ENCODE peak calls at places on chromosomes 1 and 21, in eight cellular contexts. U is CD8-positive, alpha-beta T cell; N is ovary; B is psoas muscle; T is mesendoderm; K is GM23248; Q is hepatocyte; S is fibroblast of lung. D is an unnamed sample. For H3K4me1, the result is how much of the 10 kb centered on the place peaks cover.

GRCh38 chr1:247365023-247365422 is 33.4 kb upstream of the ZNF496 start:
- DNase-seq in B (no peak), K (no peak), T (no peak), S (no peak), U (no peak), N (no peak), Q (no peak), D (no peak)

GRCh38 chr1:234893725-234894630 is 234.7 kb downstream of the TOMM20 start:
- DNase-seq in N (no peak), T (no peak), B (no peak), K (peak), U (no peak), Q (no peak), S (peak), D (no peak)

GRCh38 chr1:40404670-40405462 is 31.3 kb downstream of the SMAP2 start:
- DNase-seq in T (peak), N (no peak), S (peak), Q (peak), U (no peak), B (no peak), K (peak), D (no peak)

GRCh38 chr1:115432061-115432460 is 94.0 kb upstream of the NGF start:
- DNase-seq in N (no peak), S (peak), B (no peak), T (no peak), Q (peak), K (peak), U (no peak), D (no peak)

GRCh38 chr1:241012708-241013340 is 344.2 kb downstream of the RGS7 start:
- DNase-seq in Q (no peak), N (no peak), K (no peak), B (no peak), T (peak), S (no peak), U (no peak), D (no peak)

GRCh38 chr1:220526294-220526693 is 1.6 kb upstream of the MARK1 start:
- DNase-seq in Q (peak), U (no peak), T (peak), K (no peak), B (no peak), N (no peak), S (peak), D (no peak)

GRCh38 chr21:34986561-34987533 is 62.3 kb downstream of the RUNX1 start:
- DNase-seq in T (peak), B (no peak), U (peak), N (no peak), Q (peak), K (peak), S (peak), D (no peak)

GRCh38 chr1:54798206-54798605 is 2.9 kb downstream of the TTC22 start:
- DNase-seq in B (no peak), U (no peak), T (no peak), S (no peak), Q (peak), K (no peak), N (peak), D (no peak)

GRCh38 chr1:205561501-205562203 is 57.2 kb downstream of the CDK18 start:
- DNase-seq in S (no peak), B (no peak), N (no peak), T (no peak), K (no peak), U (no peak), Q (no peak), D (no peak)

GRCh38 chr21:44998621-44999427 is 59.0 kb downstream of the SLX9 start:
- DNase-seq in K (no peak), T (no peak), N (no peak), B (peak), Q (no peak), U (no peak), S (no peak), D (peak)

GRCh38 chr1:25550683-25551310 is 7.4 kb downstream of the LDLRAP1 start:
- DNase-seq in N (no peak), U (no peak), B (no peak), T (no peak), Q (no peak), S (peak), K (no peak), D (no peak)

GRCh38 chr1:117904485-117904884 is 24.9 kb downstream of the GDAP2 start:
- DNase-seq in K (no peak), B (no peak), Q (no peak), U (no peak), S (no peak), N (no peak), T (no peak), D (no peak)

GRCh38 chr1:36762174-36762573 is 272.1 kb downstream of the GRIK3 start:
- DNase-seq in N (no peak), S (no peak), B (no peak), Q (no peak), K (no peak), T (no peak), U (no peak), D (no peak)

GRCh38 chr1:89523597-89524368 is 846 bp upstream of the LRRC8B start:
- DNase-seq in U (peak), B (no peak), K (no peak), N (no peak), T (peak), S (peak), Q (peak), D (no peak)

GRCh38 chr1:203906932-203907331 is 45.5 kb downstream of the SNRPE start:
- DNase-seq in K (peak), B (no peak), S (peak), T (peak), Q (peak), N (no peak), U (no peak), D (no peak)

GRCh38 chr1:231970684-231971083 is 344.1 kb downstream of the DISC1 start:
- DNase-seq in T (no peak), K (no peak), Q (no peak), B (no peak), S (no peak), N (no peak), U (no peak), D (no peak)

GRCh38 chr1:10544239-10544638 is 69.5 kb downstream of the PEX14 start:
- DNase-seq in T (no peak), Q (no peak), N (no peak), S (no peak), B (no peak), K (no peak), U (no peak), D (no peak)

GRCh38 chr1:51236548-51237312 is 657 bp downstream of the RNF11 start:
- DNase-seq in B (peak), K (peak), T (peak), N (peak), S (peak), U (peak), Q (peak), D (peak)

GRCh38 chr21:42063206-42063577 is 7.9 kb upstream of the UMODL1 start:
- DNase-seq in K (no peak), N (no peak), B (no peak), Q (no peak), S (no peak), U (peak), T (no peak), D (peak)

GRCh38 chr1:158087320-158087927 is 93.3 kb upstream of the CD1D start:
- DNase-seq in K (peak), S (peak), T (peak), B (no peak), U (no peak), Q (peak), N (peak), D (no peak)

GRCh38 chr1:82517586-82517985 is 716.9 kb downstream of the ADGRL2 start:
- DNase-seq in S (peak), K (peak), U (no peak), B (no peak), T (peak), N (peak), Q (peak), D (peak)

GRCh38 chr1:84089470-84090261 is 54.4 kb upstream of the PRKACB start:
- DNase-seq in B (no peak), N (no peak), T (no peak), Q (peak), S (peak), K (peak), U (no peak), D (no peak)

GRCh38 chr21:31283025-31283424 is 61.0 kb downstream of the TIAM1 start:
- DNase-seq in Q (no peak), N (no peak), T (no peak), B (no peak), S (no peak), K (no peak), U (peak), D (no peak)

GRCh38 chr1:202615501-202616354 is 94.5 kb downstream of the SYT2 start:
- DNase-seq in K (peak), T (no peak), N (no peak), S (peak), B (peak), Q (no peak), U (no peak), D (peak)

GRCh38 chr1:234968470-234968869 is 160.2 kb downstream of the TOMM20 start:
- DNase-seq in Q (no peak), K (no peak), B (no peak), U (no peak), N (no peak), S (no peak), T (no peak), D (no peak)

DNA sequence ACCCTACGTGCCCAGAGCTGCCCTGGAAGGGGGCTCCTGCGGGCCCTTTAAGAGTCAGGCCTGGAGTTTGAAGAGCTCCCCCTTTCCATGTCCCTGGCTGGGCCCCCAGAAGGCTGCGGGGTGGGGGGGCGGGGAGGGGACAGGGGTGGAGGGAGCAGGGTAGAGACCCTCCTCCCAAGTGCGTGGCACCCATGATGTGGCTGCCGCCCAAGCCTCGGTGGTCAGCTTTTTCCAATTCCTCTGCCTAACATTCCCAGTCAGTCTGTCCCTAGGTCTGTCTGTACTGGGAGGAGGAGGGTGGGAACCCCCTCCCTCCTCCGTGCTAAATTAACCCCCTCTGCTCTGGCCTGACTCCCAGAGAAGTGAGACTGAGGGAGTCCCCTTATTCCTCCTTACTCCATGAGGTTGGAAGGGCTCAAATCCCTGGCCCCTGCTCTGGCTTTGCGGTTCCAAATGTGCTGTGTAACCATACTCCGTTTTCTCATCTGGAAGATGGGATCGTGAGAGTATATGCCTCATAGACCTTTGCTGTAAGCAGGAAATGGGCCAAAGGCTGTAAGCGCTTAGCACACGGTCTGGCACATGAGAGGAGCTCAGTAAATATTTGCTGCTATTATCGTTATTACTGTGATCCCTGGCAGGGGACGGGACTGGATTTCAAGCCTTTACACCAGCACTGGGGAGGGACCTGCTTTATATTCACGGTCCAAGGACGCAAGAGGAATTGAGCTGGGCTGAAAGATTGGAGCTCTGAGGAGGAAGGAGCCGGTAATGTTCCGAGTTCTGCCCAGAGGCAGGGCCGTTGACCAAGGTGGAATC is 653 bp upstream of the COL16A1 start:
- DNase-seq in B (no peak), K (peak), N (no peak), S (peak), Q (peak), T (peak), U (no peak), D (no peak)
- H3K4me3 ChIP-seq in B (peak), K (peak), N (peak), S (peak), Q (peak), T (peak), U (no peak), D (peak)

GRCh38 chr1:85343612-85344255 is 67.3 kb upstream of the BCL10 start:
- DNase-seq in S (peak), U (no peak), K (peak), B (no peak), Q (no peak), T (peak), N (no peak), D (no peak)

GRCh38 chr1:85342177-85342576 is 65.7 kb upstream of the BCL10 start:
- DNase-seq in N (no peak), T (no peak), K (peak), U (no peak), S (peak), Q (no peak), B (no peak), D (no peak)

GRCh38 chr1:85340427-85340826 is 64.0 kb upstream of the BCL10 start:
- DNase-seq in Q (no peak), U (no peak), T (no peak), K (no peak), N (no peak), B (no peak), S (no peak), D (no peak)

GRCh38 chr1:85344256-85344694 is 67.8 kb upstream of the BCL10 start:
- DNase-seq in Q (peak), N (no peak), S (peak), U (no peak), T (peak), K (peak), B (no peak), D (no peak)

DNA sequence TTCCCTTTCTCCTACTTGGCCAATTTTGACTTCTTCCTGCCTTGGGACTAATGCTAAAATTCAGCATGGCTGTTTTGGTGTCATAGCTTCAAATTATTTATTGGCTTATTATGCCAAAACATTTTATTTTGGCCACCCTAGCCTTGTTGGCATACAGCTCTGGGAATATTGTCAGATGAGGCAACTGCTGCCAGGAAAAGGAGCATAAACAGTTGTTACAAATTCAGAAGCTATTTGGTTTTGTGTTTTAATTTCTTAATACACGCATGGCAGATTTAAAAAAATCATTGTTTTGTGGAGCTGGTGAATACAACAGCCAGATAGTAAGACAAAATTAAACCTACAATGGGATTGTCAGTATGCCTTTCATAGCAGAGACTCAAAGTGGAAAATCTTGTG is 66.8 kb upstream of the BCL10 start:
- DNase-seq in K (peak), U (no peak), N (no peak), T (no peak), S (peak), B (no peak), Q (no peak), D (no peak)
- H3K4me1 ChIP-seq in K (half or more), U (under half), N (under half), T (under half), S (under half), B (under half), Q (under half), D (under half)

DNA sequence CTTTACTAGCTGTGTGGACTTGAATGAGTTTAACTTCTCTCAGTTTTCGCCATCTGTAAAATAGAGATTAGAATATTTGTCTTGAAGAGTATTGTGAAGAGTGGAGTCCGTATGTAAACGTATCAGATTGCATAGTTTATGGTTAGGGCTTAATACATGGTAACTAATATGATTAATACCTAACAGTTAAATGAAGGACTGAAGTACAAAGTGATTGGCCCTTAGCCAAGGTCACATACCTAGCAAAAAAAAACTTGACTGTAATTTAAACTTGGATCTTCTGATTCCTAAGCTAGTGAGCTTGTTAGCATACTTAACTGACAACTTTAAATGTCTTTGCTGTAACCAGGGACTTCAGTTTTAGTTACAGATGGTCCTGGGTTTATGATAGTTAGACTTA is 1.9 kb downstream of the GIPC2 start:
- DNase-seq in T (no peak), K (no peak), Q (peak), N (no peak), B (no peak), S (no peak), U (no peak), D (no peak)
- H3K4me3 ChIP-seq in T (no peak), K (no peak), Q (no peak), N (no peak), B (peak), S (no peak), U (no peak), D (no peak)

DNA sequence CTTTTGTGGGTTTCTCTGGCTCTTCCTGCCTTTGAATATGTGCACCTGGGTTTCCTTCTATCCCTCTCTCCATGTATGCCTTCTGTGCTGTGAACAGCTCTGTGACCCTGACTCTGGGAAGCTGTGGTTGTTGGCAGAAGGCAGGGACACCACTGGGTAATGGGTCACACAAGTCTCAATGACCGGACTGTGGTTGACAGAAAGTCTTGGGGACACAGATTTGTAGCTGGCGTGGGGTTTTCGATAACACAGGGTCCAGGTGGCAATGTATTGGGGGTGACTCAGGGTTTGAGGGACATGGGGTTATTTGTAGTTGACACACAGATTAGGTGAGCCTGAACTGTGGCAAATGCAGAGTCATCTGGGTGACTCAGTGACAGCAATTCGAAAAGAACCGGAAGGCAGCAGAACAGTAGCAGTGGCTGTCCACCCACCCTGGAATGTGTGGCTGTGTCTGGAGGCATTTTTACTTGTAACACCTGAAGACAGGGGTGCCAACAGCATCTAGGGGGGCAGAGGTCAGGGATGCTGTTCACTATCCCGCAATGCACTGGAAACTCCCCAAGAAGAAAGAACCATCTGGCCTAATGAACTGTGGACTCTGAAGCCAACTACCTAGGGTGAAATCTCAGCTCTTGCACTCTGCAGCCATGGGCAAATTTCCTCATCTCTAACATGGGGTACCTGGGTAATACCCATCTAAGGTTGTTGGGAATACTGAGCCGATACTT is 13.0 kb upstream of the SLC6A9 start:
- DNase-seq in K (peak), U (no peak), B (no peak), Q (no peak), N (no peak), S (no peak), T (no peak), D (no peak)
- H3K4me1 ChIP-seq in K (half or more), U (under half), B (under half), Q (under half), N (under half), S (under half), T (under half), D (under half)

GRCh38 chr1:109250454-109251276 is 1.3 kb downstream of the CELSR2 start:
- DNase-seq in K (no peak), B (peak), N (peak), U (no peak), Q (no peak), S (no peak), T (no peak), D (peak)
- H3K4me3 ChIP-seq in K (no peak), B (peak), N (no peak), U (no peak), Q (no peak), S (no peak), T (no peak), D (no peak)

GRCh38 chr1:109184657-109185056 is 29.1 kb upstream of the SARS1 start:
- DNase-seq in U (no peak), N (no peak), B (no peak), T (no peak), K (no peak), Q (no peak), S (no peak), D (no peak)

GRCh38 chr1:109181807-109182163 is 31.9 kb upstream of the SARS1 start:
- DNase-seq in Q (no peak), U (no peak), S (no peak), B (no peak), T (no peak), K (no peak), N (no peak), D (no peak)

GRCh38 chr1:109181085-109181806 is 32.5 kb upstream of the SARS1 start:
- DNase-seq in N (no peak), B (no peak), S (peak), U (no peak), K (peak), Q (peak), T (no peak), D (no peak)

GRCh38 chr1:109185357-109185756 is 28.4 kb upstream of the SARS1 start:
- DNase-seq in U (no peak), S (peak), B (no peak), Q (no peak), K (peak), T (no peak), N (no peak), D (no peak)

DNA sequence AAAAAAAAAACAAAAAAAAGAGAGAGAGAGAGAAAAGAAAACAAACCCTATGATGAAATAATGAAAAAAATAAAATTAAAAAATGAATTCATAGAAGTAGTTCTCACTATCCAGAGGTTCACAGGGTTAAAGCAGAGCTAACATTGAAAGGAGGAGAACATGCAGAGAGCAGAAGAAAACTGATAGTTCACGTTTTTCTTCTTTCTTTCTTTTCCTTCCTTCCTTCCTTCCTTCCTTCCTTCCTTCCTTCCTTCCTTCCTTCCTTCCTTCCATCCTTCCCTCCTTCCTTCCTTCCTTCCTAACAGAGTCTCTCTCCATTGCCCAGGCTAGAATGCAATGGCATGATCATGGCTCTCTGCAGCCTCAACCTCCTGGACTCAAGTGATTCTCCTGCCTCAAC is 30.4 kb upstream of the SARS1 start:
- DNase-seq in S (no peak), K (no peak), N (no peak), B (no peak), T (no peak), U (no peak), Q (no peak), D (no peak)
- H3K4me1 ChIP-seq in S (under half), K (under half), N (under half), B (under half), T (under half), U (under half), Q (under half), D (under half)

GRCh38 chr1:172408958-172409357 is 11.5 kb upstream of the C1orf105 start:
- DNase-seq in Q (no peak), T (no peak), U (no peak), B (no peak), K (peak), S (no peak), N (no peak), D (no peak)
- H3K4me3 ChIP-seq in Q (no peak), T (no peak), U (no peak), B (no peak), K (no peak), S (no peak), N (no peak), D (no peak)

D was measured in aorta.